ENCODE peak calls at places on chromosomes 1 and 21, in five cellular contexts. D, U, T, F and R are unnamed samples.

GRCh38 chr1:197980457-197980856 is 63.3 kb downstream of the LHX9 start:
- DNase-seq in D (no peak), U (no peak), T (no peak), F (no peak), R (no peak)

GRCh38 chr1:151970128-151970527 is 23.5 kb downstream of the S100A10 start:
- DNase-seq in D (no peak), U (no peak), T (no peak), F (no peak), R (no peak)

GRCh38 chr1:115258302-115258866 is 79.7 kb downstream of the NGF start:
- DNase-seq in D (peak), U (no peak), T (no peak), F (no peak), R (no peak)

GRCh38 chr1:180211860-180212229 is 18.2 kb upstream of the LHX4 start:
- DNase-seq in D (no peak), U (no peak), T (no peak), F (no peak), R (no peak)

GRCh38 chr21:45979141-45979631 is 2.4 kb upstream of the COL6A1 start:
- DNase-seq in D (no peak), U (no peak), T (no peak), F (peak), R (no peak)

GRCh38 chr1:121544500-121544899 is 359.7 kb downstream of the SRGAP2C start:
- DNase-seq in D (no peak), U (no peak), T (no peak), F (no peak), R (no peak)

GRCh38 chr1:216500273-216500967 is 77.2 kb upstream of the USH2A start:
- DNase-seq in D (no peak), U (no peak), T (no peak), F (no peak), R (no peak)

GRCh38 chr1:233240839-233241682 is 54.5 kb downstream of the PCNX2 start:
- DNase-seq in D (no peak), U (peak), T (peak), F (peak), R (no peak)

GRCh38 chr1:220093361-220094015 is 444 bp upstream of the IARS2 start:
- DNase-seq in D (no peak), U (no peak), T (no peak), F (no peak), R (no peak)

GRCh38 chr1:16888806-16889178 is 7.0 kb upstream of the RNU1-2 start:
- DNase-seq in D (no peak), U (no peak), T (no peak), F (peak), R (no peak)

GRCh38 chr1:30447701-30448100 is 275.7 kb downstream of the MATN1 start:
- DNase-seq in D (no peak), U (no peak), T (no peak), F (no peak), R (no peak)

GRCh38 chr1:66676616-66677298 is 75.5 kb upstream of the DYNLT5 start:
- DNase-seq in D (peak), U (peak), T (no peak), F (no peak), R (no peak)

GRCh38 chr1:44292641-44293040 is 62.4 kb downstream of the ERI3 start:
- DNase-seq in D (no peak), U (no peak), T (no peak), F (no peak), R (no peak)

GRCh38 chr1:42682739-42683529 is 716 bp downstream of the YBX1 start:
- DNase-seq in D (peak), U (peak), T (peak), F (peak), R (no peak)

GRCh38 chr1:15577691-15578090 is 7.2 kb downstream of the AGMAT start:
- DNase-seq in D (no peak), U (no peak), T (no peak), F (no peak), R (no peak)

GRCh38 chr1:181141431-181141910 is 53.0 kb downstream of the IER5 start:
- DNase-seq in D (peak), U (no peak), T (no peak), F (no peak), R (no peak)

GRCh38 chr1:51214615-51215131 is 21.4 kb upstream of the RNF11 start:
- DNase-seq in D (peak), U (no peak), T (no peak), F (no peak), R (no peak)

GRCh38 chr21:34983680-34984086 is 65.4 kb downstream of the RUNX1 start:
- DNase-seq in D (peak), U (no peak), T (no peak), F (no peak), R (no peak)

GRCh38 chr1:40438391-40439015 is 11.8 kb upstream of the ZFP69B start:
- DNase-seq in D (peak), U (peak), T (no peak), F (no peak), R (no peak)

GRCh38 chr1:172818841-172819527 is 160.1 kb downstream of the FASLG start:
- DNase-seq in D (no peak), U (no peak), T (no peak), F (no peak), R (no peak)

GRCh38 chr21:44261675-44262295 is at the start of gene DNMT3L:
- DNase-seq in D (no peak), U (no peak), T (no peak), F (peak), R (peak)

GRCh38 chr1:51235611-51236547 is at the start of gene RNF11:
- DNase-seq in D (peak), U (peak), T (peak), F (peak), R (peak)

GRCh38 chr1:59198565-59198964 is 98.3 kb upstream of the FGGY start:
- DNase-seq in D (no peak), U (no peak), T (no peak), F (no peak), R (no peak)

GRCh38 chr1:12155328-12155727 is 11.5 kb upstream of the TNFRSF1B start:
- DNase-seq in D (no peak), U (no peak), T (no peak), F (no peak), R (no peak)

GRCh38 chr1:214244252-214244651 is 36.7 kb upstream of the SMYD2 start:
- DNase-seq in D (no peak), U (no peak), T (no peak), F (no peak), R (no peak)

GRCh38 chr1:47440849-47441170 is 3.0 kb downstream of the FOXD2 start:
- DNase-seq in D (no peak), U (no peak), T (no peak), F (no peak), R (no peak)

GRCh38 chr1:41712687-41713086 is 206.0 kb downstream of the HIVEP3 start:
- DNase-seq in D (peak), U (no peak), T (no peak), F (no peak), R (no peak)

GRCh38 chr1:77063118-77063517 is 156.1 kb downstream of the PIGK start:
- DNase-seq in D (no peak), U (no peak), T (no peak), F (no peak), R (no peak)

GRCh38 chr1:53992085-53992874 is 25.7 kb downstream of the LDLRAD1 start:
- DNase-seq in D (no peak), U (no peak), T (no peak), F (no peak), R (no peak)

GRCh38 chr1:42931911-42932422 is 26.7 kb downstream of the SLC2A1 start:
- DNase-seq in D (no peak), U (no peak), T (no peak), F (peak), R (no peak)

GRCh38 chr1:51523931-51524330 is 4.9 kb upstream of the EPS15 start:
- DNase-seq in D (no peak), U (no peak), T (no peak), F (no peak), R (no peak)

GRCh38 chr1:168135982-168136708 is 585 bp downstream of the GPR161 start:
- DNase-seq in D (no peak), U (no peak), T (no peak), F (peak), R (no peak)

GRCh38 chr1:52927219-52928082 is at the start of gene SCP2:
- DNase-seq in D (peak), U (peak), T (peak), F (peak), R (no peak)

GRCh38 chr1:97186381-97186780 is 464.8 kb downstream of the PTBP2 start:
- DNase-seq in D (no peak), U (no peak), T (no peak), F (no peak), R (no peak)

GRCh38 chr1:23442751-23443150 is 18.2 kb upstream of the TCEA3 start:
- DNase-seq in D (no peak), U (no peak), T (no peak), F (no peak), R (no peak)

GRCh38 chr1:23441446-23442148 is 17.0 kb upstream of the TCEA3 start:
- DNase-seq in D (no peak), U (no peak), T (no peak), F (no peak), R (no peak)

GRCh38 chr1:23444104-23444533 is 19.6 kb upstream of the TCEA3 start:
- DNase-seq in D (no peak), U (peak), T (no peak), F (no peak), R (no peak)

GRCh38 chr1:23446644-23447310 is 22.2 kb upstream of the TCEA3 start:
- DNase-seq in D (no peak), U (no peak), T (no peak), F (no peak), R (no peak)

GRCh38 chr1:23444596-23445390 is 20.2 kb upstream of the TCEA3 start:
- DNase-seq in D (no peak), U (no peak), T (no peak), F (no peak), R (no peak)
- TF ChIP-seq CTCF in D (no peak), U (no peak), T (no peak), F (no peak), R (no peak)

GRCh38 chr1:182213163-182213562 is 151.7 kb upstream of the ZNF648 start:
- DNase-seq in D (no peak), U (no peak), T (no peak), F (no peak), R (no peak)
- TF ChIP-seq CTCF in D (no peak), U (no peak), T (no peak), F (no peak), R (no peak)

DNA sequence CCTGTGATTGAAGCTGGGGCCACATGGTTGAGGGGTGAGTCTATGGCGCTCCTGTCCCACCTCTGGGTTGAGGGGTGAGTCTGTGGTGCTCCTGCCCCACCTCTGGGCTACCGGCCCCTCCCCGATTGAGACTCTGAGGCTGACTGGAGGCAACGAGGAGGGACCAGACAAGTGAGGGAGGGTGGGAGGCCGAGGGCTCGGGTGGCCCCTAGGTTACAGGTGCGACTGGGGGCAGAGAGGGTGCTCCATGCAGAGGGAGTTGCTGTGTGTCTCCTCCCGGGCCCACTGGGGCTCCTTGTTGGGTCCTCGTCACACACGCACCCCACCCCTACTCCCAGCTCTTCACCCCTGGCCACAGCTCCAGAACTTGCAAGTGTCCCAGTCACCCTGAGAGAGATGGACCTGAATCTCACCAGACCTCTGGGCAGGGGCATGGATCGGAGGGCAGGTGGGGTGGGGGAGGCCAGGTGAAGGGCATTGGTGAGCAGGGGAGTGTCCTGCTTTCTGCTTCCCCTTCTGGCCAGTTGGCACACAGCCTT is 12.8 kb downstream of the LDLRAP1 start:
- DNase-seq in D (no peak), U (no peak), T (no peak), F (no peak), R (no peak)
- TF ChIP-seq CTCF in D (no peak), U (no peak), T (no peak), F (no peak), R (no peak)

DNA sequence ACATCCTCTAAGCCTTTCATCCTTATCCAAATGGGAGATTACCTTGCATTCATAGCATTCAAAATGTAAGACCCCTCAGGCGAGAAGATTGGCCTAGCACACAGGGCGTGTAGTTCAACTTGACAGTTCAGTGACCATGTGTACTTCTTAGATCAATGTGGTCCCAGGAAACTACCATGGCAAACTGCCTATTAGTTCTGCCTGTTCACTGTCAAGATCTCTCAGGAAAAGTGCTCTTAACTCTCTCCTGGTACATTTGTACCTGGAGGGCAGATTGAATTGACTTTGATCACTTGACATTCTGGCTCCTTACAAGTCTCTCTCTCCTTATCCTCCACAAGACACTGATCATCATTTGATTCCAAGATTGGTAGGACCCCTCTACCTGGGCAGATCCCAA is 122.4 kb downstream of the CDC7 start:
- DNase-seq in D (no peak), U (no peak), T (no peak), F (no peak), R (no peak)
- TF ChIP-seq CTCF in D (no peak), U (no peak), T (no peak), F (no peak), R (no peak)

GRCh38 chr1:238113222-238113621 is 222.5 kb upstream of the ZP4 start:
- DNase-seq in D (no peak), U (no peak), T (no peak), F (no peak), R (no peak)

GRCh38 chr1:238123201-238123600 is 232.5 kb upstream of the ZP4 start:
- DNase-seq in D (no peak), U (no peak), T (no peak), F (no peak), R (no peak)

GRCh38 chr1:238115852-238116251 is 225.1 kb upstream of the ZP4 start:
- DNase-seq in D (no peak), U (no peak), T (no peak), F (no peak), R (no peak)

GRCh38 chr1:238119060-238119459 is 228.3 kb upstream of the ZP4 start:
- DNase-seq in D (peak), U (no peak), T (no peak), F (no peak), R (no peak)
- TF ChIP-seq CTCF in D (peak), U (no peak), T (no peak), F (no peak), R (no peak)

DNA sequence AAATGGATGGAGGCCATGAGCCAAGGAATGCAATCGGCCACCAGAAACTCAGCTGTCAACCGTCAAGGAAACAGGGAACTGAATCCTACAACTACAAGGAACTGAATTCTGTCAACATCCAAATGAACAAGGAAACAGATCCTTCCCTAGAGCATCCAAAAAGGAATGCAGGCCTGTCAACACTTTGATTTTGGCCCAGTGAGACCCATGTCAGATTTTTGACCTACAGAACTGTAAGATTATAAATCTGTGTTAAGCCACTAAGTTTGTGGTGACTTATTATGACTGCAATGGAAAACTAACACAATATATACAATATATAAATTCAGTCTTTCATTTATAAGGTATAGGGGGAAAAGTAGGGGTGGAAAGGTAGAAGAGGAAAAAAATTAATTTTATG is 55.3 kb downstream of the SHCBP1L start:
- DNase-seq in D (no peak), U (no peak), T (no peak), F (no peak), R (no peak)
- TF ChIP-seq CTCF in D (no peak), U (no peak), T (no peak), F (no peak), R (no peak)

GRCh38 chr1:2525896-2526823 is at the start of gene PANK4:
- DNase-seq in D (peak), U (peak), T (peak), F (peak), R (no peak)
- TF ChIP-seq CTCF in D (peak), U (no peak), T (no peak), F (peak), R (peak)

GRCh38 chr1:206878456-206878855 is 13.0 kb downstream of the IL20 start:
- DNase-seq in D (no peak), U (no peak), T (no peak), F (no peak), R (no peak)
- TF ChIP-seq CTCF in D (peak), U (no peak), T (no peak), F (no peak), R (peak)

GRCh38 chr1:245855846-245856730 is 651.0 kb downstream of the SMYD3 start:
- DNase-seq in D (no peak), U (no peak), T (no peak), F (no peak), R (no peak)

GRCh38 chr1:245858683-245859509 is 648.2 kb downstream of the SMYD3 start:
- DNase-seq in D (no peak), U (no peak), T (no peak), F (no peak), R (no peak)

GRCh38 chr1:245859510-245860114 is 647.5 kb downstream of the SMYD3 start:
- DNase-seq in D (peak), U (no peak), T (no peak), F (no peak), R (no peak)

GRCh38 chr1:245856944-245857531 is 650.0 kb downstream of the SMYD3 start:
- DNase-seq in D (peak), U (no peak), T (no peak), F (no peak), R (no peak)

GRCh38 chr1:245858022-245858421 is 649.1 kb downstream of the SMYD3 start:
- DNase-seq in D (no peak), U (no peak), T (no peak), F (no peak), R (no peak)
- TF ChIP-seq CTCF in D (no peak), U (no peak), T (no peak), F (no peak), R (no peak)